ENCODE peak calls at places on chromosomes 12 and 14, in ten cellular contexts. One of them, this sample, is unnamed.

GRCh38 chr12:52275686-52276085 is 1.2 kb downstream of the KRT86 start:
- DNase-seq in HepG2: no peak
- DNase-seq in prostate gland: no peak
- DNase-seq in H1: no peak
- DNase-seq in ovary: no peak
- DNase-seq in testis: no peak
- DNase-seq in uterus: no peak
- DNase-seq in body of pancreas: no peak
- DNase-seq in stomach: no peak
- DNase-seq in suprapubic skin: peak; percentile 32
- DNase-seq in this sample: no peak

GRCh38 chr14:24365600-24366374 is 2.2 kb upstream of the NFATC4 start:
- DNase-seq in H1: peak; percentile 86
- DNase-seq in stomach: peak; percentile 91
- DNase-seq in HepG2: peak; percentile 93
- DNase-seq in prostate gland: peak; percentile 90
- DNase-seq in uterus: peak; percentile 90
- DNase-seq in suprapubic skin: peak; percentile 93
- DNase-seq in body of pancreas: peak; percentile 93
- DNase-seq in testis: peak; percentile 92
- DNase-seq in ovary: peak; percentile 92
- DNase-seq in this sample: peak; percentile 59

GRCh38 chr12:64625243-64626077 is 15.2 kb downstream of the RASSF3 start:
- DNase-seq in body of pancreas: peak; percentile 41
- DNase-seq in HepG2: peak; percentile 85
- DNase-seq in prostate gland: peak; percentile 63
- DNase-seq in ovary: no peak
- DNase-seq in H1: no peak
- DNase-seq in uterus: peak; percentile 74
- DNase-seq in stomach: peak; percentile 47
- DNase-seq in suprapubic skin: peak; percentile 68
- DNase-seq in testis: peak; percentile 74
- DNase-seq in this sample: peak; percentile 17

GRCh38 chr12:87930033-87930432 is 99.2 kb downstream of the C12orf50 start:
- DNase-seq in testis: no peak
- DNase-seq in suprapubic skin: no peak
- DNase-seq in body of pancreas: no peak
- DNase-seq in uterus: no peak
- DNase-seq in ovary: no peak
- DNase-seq in stomach: no peak
- DNase-seq in prostate gland: no peak
- DNase-seq in HepG2: no peak
- DNase-seq in H1: no peak
- DNase-seq in this sample: no peak

GRCh38 chr12:24742378-24742777 is 206.5 kb downstream of the BCAT1 start:
- DNase-seq in stomach: no peak
- DNase-seq in HepG2: no peak
- DNase-seq in suprapubic skin: no peak
- DNase-seq in body of pancreas: no peak
- DNase-seq in prostate gland: no peak
- DNase-seq in uterus: no peak
- DNase-seq in ovary: no peak
- DNase-seq in H1: no peak
- DNase-seq in testis: peak; percentile 38
- DNase-seq in this sample: peak; percentile 38

GRCh38 chr12:62977419-62977818 is 42.5 kb upstream of the PPM1H start:
- DNase-seq in suprapubic skin: no peak
- DNase-seq in body of pancreas: no peak
- DNase-seq in uterus: no peak
- DNase-seq in H1: no peak
- DNase-seq in HepG2: no peak
- DNase-seq in ovary: no peak
- DNase-seq in prostate gland: peak; percentile 33
- DNase-seq in stomach: peak; percentile 40
- DNase-seq in testis: no peak
- DNase-seq in this sample: no peak

GRCh38 chr14:71776463-71777359 is 155.5 kb upstream of the RGS6 start:
- DNase-seq in HepG2: no peak
- DNase-seq in H1: no peak
- DNase-seq in ovary: no peak
- DNase-seq in testis: no peak
- DNase-seq in suprapubic skin: no peak
- DNase-seq in uterus: no peak
- DNase-seq in body of pancreas: no peak
- DNase-seq in prostate gland: no peak
- DNase-seq in stomach: no peak
- DNase-seq in this sample: no peak

GRCh38 chr12:19461986-19462385 is 22.7 kb downstream of the AEBP2 start:
- DNase-seq in prostate gland: no peak
- DNase-seq in suprapubic skin: no peak
- DNase-seq in stomach: no peak
- DNase-seq in H1: no peak
- DNase-seq in testis: no peak
- DNase-seq in HepG2: no peak
- DNase-seq in ovary: no peak
- DNase-seq in body of pancreas: no peak
- DNase-seq in uterus: no peak
- DNase-seq in this sample: no peak

GRCh38 chr12:93868771-93869170 is 191.6 kb downstream of the CRADD start:
- DNase-seq in body of pancreas: no peak
- DNase-seq in prostate gland: no peak
- DNase-seq in testis: peak; percentile 30
- DNase-seq in HepG2: no peak
- DNase-seq in ovary: no peak
- DNase-seq in H1: no peak
- DNase-seq in stomach: no peak
- DNase-seq in suprapubic skin: no peak
- DNase-seq in uterus: no peak
- DNase-seq in this sample: no peak

GRCh38 chr12:82832091-82832490 is 145.4 kb downstream of the TMTC2 start:
- DNase-seq in HepG2: no peak
- DNase-seq in stomach: no peak
- DNase-seq in testis: no peak
- DNase-seq in body of pancreas: no peak
- DNase-seq in H1: no peak
- DNase-seq in uterus: no peak
- DNase-seq in suprapubic skin: no peak
- DNase-seq in ovary: no peak
- DNase-seq in prostate gland: no peak
- DNase-seq in this sample: no peak

GRCh38 chr12:96326628-96327227 is 73.5 kb downstream of the CDK17 start:
- DNase-seq in HepG2: no peak
- DNase-seq in uterus: no peak
- DNase-seq in stomach: no peak
- DNase-seq in suprapubic skin: no peak
- DNase-seq in prostate gland: no peak
- DNase-seq in H1: no peak
- DNase-seq in ovary: no peak
- DNase-seq in body of pancreas: no peak
- DNase-seq in testis: no peak
- DNase-seq in this sample: no peak

DNA sequence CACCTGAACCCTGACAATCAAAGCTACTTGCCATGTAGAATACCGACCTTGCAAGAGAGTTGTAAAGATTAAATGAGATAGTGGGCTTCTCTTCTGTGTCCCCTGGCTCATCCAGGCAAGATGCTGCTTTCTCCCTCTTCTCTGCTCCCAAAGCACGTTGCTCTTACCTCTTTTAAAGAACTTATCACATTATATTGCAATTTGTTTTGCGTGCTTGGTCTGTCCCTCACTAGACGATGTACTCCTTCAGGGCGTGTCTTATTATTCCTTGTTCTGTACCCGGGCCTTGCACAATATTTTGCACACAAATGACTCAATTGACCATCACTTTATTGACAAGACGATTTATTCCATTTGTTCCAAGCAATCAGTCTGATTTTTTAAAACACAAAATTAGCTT is 3.3 kb downstream of the DCN start:
- DNase-seq in HepG2: no peak
- DNase-seq in uterus: no peak
- DNase-seq in ovary: no peak
- DNase-seq in H1: no peak
- DNase-seq in testis: no peak
- DNase-seq in suprapubic skin: peak; percentile 48
- DNase-seq in stomach: no peak
- DNase-seq in prostate gland: no peak
- DNase-seq in body of pancreas: no peak
- DNase-seq in this sample: no peak
- TF ChIP-seq POLR2A in HepG2: no peak
- TF ChIP-seq POLR2A in uterus: no peak
- TF ChIP-seq POLR2A in ovary: no peak
- TF ChIP-seq POLR2A in H1: no peak
- TF ChIP-seq POLR2A in testis: no peak
- TF ChIP-seq POLR2A in suprapubic skin: peak; percentile 67
- TF ChIP-seq POLR2A in stomach: no peak
- TF ChIP-seq POLR2A in prostate gland: no peak
- TF ChIP-seq POLR2A in body of pancreas: no peak
- TF ChIP-seq POLR2A in this sample: no peak

DNA sequence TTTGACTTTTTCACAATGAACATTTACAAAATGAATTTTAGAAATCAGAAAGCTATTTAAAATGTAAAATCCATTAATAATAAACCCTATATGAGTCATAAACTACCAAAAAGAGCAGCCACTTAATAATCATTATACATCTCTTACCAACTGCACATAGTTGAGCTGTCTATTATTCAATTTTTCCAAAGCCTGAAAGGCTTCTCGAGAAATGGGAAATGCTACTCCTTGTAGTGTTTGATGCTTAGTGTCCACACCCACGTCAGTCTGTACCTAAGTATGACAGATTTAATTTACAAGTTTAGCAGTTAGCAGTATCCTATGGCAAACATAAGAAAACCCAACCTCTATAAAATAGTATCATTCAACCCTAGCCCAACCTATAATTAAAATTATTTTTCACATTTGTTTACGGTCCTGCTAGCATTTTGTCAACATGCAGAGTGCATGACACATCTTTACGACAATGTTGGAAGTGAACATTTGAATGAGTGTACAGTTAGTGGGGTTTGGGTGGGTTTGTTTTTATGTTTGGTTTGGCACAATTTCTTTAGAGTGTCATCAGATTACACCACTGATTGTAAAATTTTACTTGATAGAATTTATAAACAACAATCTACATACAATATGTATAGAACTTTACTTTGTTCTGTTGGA is 8.4 kb downstream of the TWF1 start:
- DNase-seq in prostate gland: no peak
- DNase-seq in body of pancreas: no peak
- DNase-seq in HepG2: no peak
- DNase-seq in uterus: no peak
- DNase-seq in ovary: no peak
- DNase-seq in stomach: no peak
- DNase-seq in H1: no peak
- DNase-seq in suprapubic skin: no peak
- DNase-seq in testis: no peak
- DNase-seq in this sample: no peak
- H3K36me3 ChIP-seq in prostate gland: no peaks in the 10 kb centered on the region
- H3K36me3 ChIP-seq in body of pancreas: peaks cover 29% of the 10 kb centered on the region
- H3K36me3 ChIP-seq in HepG2: no peaks in the 10 kb centered on the region
- H3K36me3 ChIP-seq in uterus: no peaks in the 10 kb centered on the region
- H3K36me3 ChIP-seq in ovary: no peaks in the 10 kb centered on the region
- H3K36me3 ChIP-seq in stomach: peaks cover 89% of the 10 kb centered on the region
- H3K36me3 ChIP-seq in H1: peaks cover 38% of the 10 kb centered on the region
- H3K36me3 ChIP-seq in suprapubic skin: peaks cover 76% of the 10 kb centered on the region
- H3K36me3 ChIP-seq in testis: no peaks in the 10 kb centered on the region
- H3K36me3 ChIP-seq in this sample: no peaks in the 10 kb centered on the region

GRCh38 chr12:108722992-108723766 is 8.1 kb downstream of the CORO1C start:
- DNase-seq in body of pancreas: no peak
- DNase-seq in uterus: no peak
- DNase-seq in prostate gland: no peak
- DNase-seq in ovary: no peak
- DNase-seq in HepG2: no peak
- DNase-seq in H1: no peak
- DNase-seq in testis: no peak
- DNase-seq in stomach: no peak
- DNase-seq in suprapubic skin: no peak
- DNase-seq in this sample: peak; percentile 64
- H3K4me1 ChIP-seq in body of pancreas: peaks cover 16% of the 10 kb centered on the region
- H3K4me1 ChIP-seq in uterus: peaks cover 25% of the 10 kb centered on the region
- H3K4me1 ChIP-seq in prostate gland: no peaks in the 10 kb centered on the region
- H3K4me1 ChIP-seq in ovary: peaks cover 7% of the 10 kb centered on the region
- H3K4me1 ChIP-seq in HepG2: peaks cover 77% of the 10 kb centered on the region
- H3K4me1 ChIP-seq in H1: peaks cover 3% of the 10 kb centered on the region
- H3K4me1 ChIP-seq in testis: peaks cover 16% of the 10 kb centered on the region
- H3K4me1 ChIP-seq in stomach: peaks cover 27% of the 10 kb centered on the region
- H3K4me1 ChIP-seq in suprapubic skin: peaks cover 56% of the 10 kb centered on the region
- H3K4me1 ChIP-seq in this sample: peaks cover 86% of the 10 kb centered on the region

GRCh38 chr14:22650046-22650739 is 6.0 kb upstream of the OR6J1 start:
- DNase-seq in prostate gland: no peak
- DNase-seq in HepG2: no peak
- DNase-seq in uterus: no peak
- DNase-seq in stomach: no peak
- DNase-seq in suprapubic skin: no peak
- DNase-seq in testis: no peak
- DNase-seq in body of pancreas: no peak
- DNase-seq in H1: no peak
- DNase-seq in ovary: no peak
- DNase-seq in this sample: no peak

GRCh38 chr14:22653012-22653621 is 9.0 kb upstream of the OR6J1 start:
- DNase-seq in prostate gland: peak; percentile 59
- DNase-seq in body of pancreas: peak; percentile 78
- DNase-seq in suprapubic skin: no peak
- DNase-seq in ovary: peak; percentile 48
- DNase-seq in stomach: peak; percentile 79
- DNase-seq in H1: peak; percentile 62
- DNase-seq in uterus: peak; percentile 52
- DNase-seq in HepG2: peak; percentile 86
- DNase-seq in testis: peak; percentile 69
- DNase-seq in this sample: no peak

GRCh38 chr14:22648506-22648905 is 4.4 kb upstream of the OR6J1 start:
- DNase-seq in stomach: no peak
- DNase-seq in ovary: no peak
- DNase-seq in body of pancreas: no peak
- DNase-seq in HepG2: no peak
- DNase-seq in testis: no peak
- DNase-seq in prostate gland: no peak
- DNase-seq in uterus: no peak
- DNase-seq in suprapubic skin: no peak
- DNase-seq in H1: no peak
- DNase-seq in this sample: no peak

GRCh38 chr14:22651586-22651985 is 7.4 kb upstream of the OR6J1 start:
- DNase-seq in stomach: no peak
- DNase-seq in testis: no peak
- DNase-seq in HepG2: no peak
- DNase-seq in suprapubic skin: no peak
- DNase-seq in prostate gland: no peak
- DNase-seq in H1: no peak
- DNase-seq in body of pancreas: no peak
- DNase-seq in ovary: no peak
- DNase-seq in uterus: no peak
- DNase-seq in this sample: no peak

DNA sequence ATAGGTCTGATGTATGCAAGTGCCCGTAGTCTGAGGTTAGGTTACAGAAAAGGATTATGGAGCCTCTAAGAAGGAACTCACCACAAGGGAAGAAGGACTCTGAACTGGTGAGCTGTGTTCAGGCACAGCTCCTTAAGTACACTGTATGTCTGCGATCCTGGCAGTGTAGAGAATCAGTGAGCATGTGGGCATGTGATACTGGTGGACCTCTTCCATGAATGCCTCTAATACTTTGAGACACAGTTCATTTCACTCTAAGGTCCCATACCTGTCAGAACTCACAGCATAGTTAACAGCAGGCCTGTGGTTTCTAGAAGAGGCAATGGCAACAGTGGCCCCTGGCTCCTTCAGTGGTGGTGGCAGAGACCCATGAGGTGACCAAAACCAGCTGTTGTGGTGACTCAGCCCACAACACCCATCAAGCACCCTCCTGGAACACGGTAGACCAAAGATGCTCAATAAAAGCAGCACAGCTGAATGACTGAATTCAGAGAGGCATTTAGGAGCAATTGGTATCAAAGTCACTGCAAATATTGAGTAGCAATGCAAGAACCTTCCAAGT is 6.9 kb upstream of the OR6J1 start:
- DNase-seq in HepG2: no peak
- DNase-seq in uterus: no peak
- DNase-seq in suprapubic skin: no peak
- DNase-seq in H1: peak; percentile 7
- DNase-seq in body of pancreas: no peak
- DNase-seq in prostate gland: no peak
- DNase-seq in ovary: no peak
- DNase-seq in stomach: no peak
- DNase-seq in testis: no peak
- DNase-seq in this sample: peak; percentile 19
- TF ChIP-seq POLR2A in HepG2: peak; percentile 56
- TF ChIP-seq POLR2A in uterus: no peak
- TF ChIP-seq POLR2A in suprapubic skin: no peak
- TF ChIP-seq POLR2A in H1: peak; percentile 94
- TF ChIP-seq POLR2A in body of pancreas: no peak
- TF ChIP-seq POLR2A in prostate gland: no peak
- TF ChIP-seq POLR2A in ovary: no peak
- TF ChIP-seq POLR2A in stomach: no peak
- TF ChIP-seq POLR2A in testis: no peak
- TF ChIP-seq POLR2A in this sample: no peak

This sample was measured in gastrocnemius medialis.